ENCODE peak calls at places on chromosomes 12 and 14, in six cellular contexts. T is upper lobe of right lung, M is GM12878, O is IMR-90, C is BE2C, L is psoas muscle. B is an unnamed sample.

GRCh38 chr12:1443421-1444141 is 150.8 kb downstream of the FBXL14 start:
- DNase-seq in T (no peak), L (no peak), C (no peak), M (no peak), O (peak), B (no peak)

GRCh38 chr14:92502541-92503286 is 10.9 kb upstream of the RIN3 start:
- DNase-seq in L (no peak), O (no peak), C (no peak), M (no peak), T (no peak), B (no peak)

GRCh38 chr12:89413234-89413633 is 60.9 kb upstream of the DUSP6 start:
- DNase-seq in L (no peak), M (no peak), C (no peak), O (no peak), T (no peak), B (no peak)

GRCh38 chr14:36510078-36510799 is 9.8 kb downstream of the NKX2-1 start:
- DNase-seq in T (peak), M (no peak), C (no peak), L (no peak), O (no peak), B (no peak)

GRCh38 chr14:48504921-48505320 is 829.5 kb upstream of the MDGA2 start:
- DNase-seq in O (no peak), T (no peak), L (no peak), M (no peak), C (no peak), B (no peak)

GRCh38 chr12:7411343-7411742 is 32.6 kb downstream of the CD163L1 start:
- DNase-seq in L (no peak), O (no peak), T (no peak), C (no peak), M (no peak), B (no peak)

GRCh38 chr14:75609606-75610476 is 31.4 kb downstream of the FLVCR2 start:
- DNase-seq in T (no peak), M (no peak), L (no peak), C (no peak), O (no peak), B (no peak)

GRCh38 chr12:21566223-21566906 is 38.3 kb downstream of the GYS2 start:
- DNase-seq in C (no peak), L (no peak), M (no peak), O (no peak), T (no peak), B (no peak)

GRCh38 chr14:100609331-100609870 is 22.2 kb upstream of the BEGAIN start:
- DNase-seq in O (no peak), T (peak), L (no peak), C (no peak), M (no peak), B (no peak)

GRCh38 chr12:26630546-26631027 is 202.4 kb downstream of the ITPR2 start:
- DNase-seq in L (no peak), M (no peak), O (peak), T (no peak), C (no peak), B (no peak)

GRCh38 chr14:99524091-99524661 is 43.0 kb downstream of the CCNK start:
- DNase-seq in M (no peak), L (peak), O (no peak), T (no peak), C (no peak), B (no peak)

GRCh38 chr14:106141242-106142220 is 615.1 kb downstream of the TMEM121 start:
- DNase-seq in O (no peak), L (no peak), C (peak), M (no peak), T (no peak), B (no peak)

GRCh38 chr12:100738086-100738485 is 56.5 kb upstream of the ANO4 start:
- DNase-seq in O (no peak), C (no peak), M (no peak), T (no peak), L (no peak), B (no peak)

GRCh38 chr14:74519316-74520074 is 25.9 kb downstream of the ISCA2 start:
- DNase-seq in L (no peak), M (no peak), C (no peak), O (no peak), T (peak), B (no peak)

GRCh38 chr14:65107200-65107599 is 4.9 kb upstream of the MAX start:
- DNase-seq in L (no peak), C (no peak), M (no peak), O (no peak), T (no peak), B (no peak)

GRCh38 chr12:86770871-86771270 is 514.7 kb upstream of the MGAT4C start:
- DNase-seq in M (no peak), L (no peak), T (no peak), C (no peak), O (no peak), B (no peak)

GRCh38 chr12:104680070-104680469 is 223.3 kb downstream of the CHST11 start:
- DNase-seq in C (peak), O (peak), M (peak), T (no peak), L (no peak), B (no peak)
- TF ChIP-seq CTCF in C (peak), O (peak), M (peak), T (no peak), L (no peak), B (peak)

GRCh38 chr14:24427537-24428508 is 1.6 kb downstream of the CBLN3 start:
- DNase-seq in L (no peak), M (no peak), T (no peak), C (no peak), O (no peak), B (no peak)
- H3K4me3 ChIP-seq in L (no peak), M (no peak), T (no peak), C (no peak), O (no peak), B (no peak)

GRCh38 chr14:61568572-61569011 is 126.7 kb upstream of the HIF1A start:
- DNase-seq in T (peak), C (no peak), L (peak), O (no peak), M (peak), B (peak)
- TF ChIP-seq CTCF in T (no peak), C (no peak), L (no peak), O (no peak), M (no peak), B (peak)

GRCh38 chr12:65894127-65894526 is 69.8 kb downstream of the HMGA2 start:
- DNase-seq in T (no peak), M (no peak), L (no peak), C (no peak), O (peak), B (no peak)

GRCh38 chr12:65892905-65893304 is 68.6 kb downstream of the HMGA2 start:
- DNase-seq in T (no peak), C (no peak), O (peak), L (no peak), M (no peak), B (no peak)

GRCh38 chr12:65891987-65892481 is 67.8 kb downstream of the HMGA2 start:
- DNase-seq in L (peak), O (peak), M (no peak), T (peak), C (no peak), B (no peak)

GRCh38 chr12:65889144-65889880 is 65.0 kb downstream of the HMGA2 start:
- DNase-seq in T (no peak), L (no peak), C (no peak), M (no peak), O (no peak), B (no peak)

GRCh38 chr12:65891219-65891618 is 66.9 kb downstream of the HMGA2 start:
- DNase-seq in C (no peak), T (no peak), O (peak), M (no peak), L (no peak), B (no peak)
- H3K4me3 ChIP-seq in C (no peak), T (no peak), O (no peak), M (no peak), L (no peak), B (no peak)

GRCh38 chr12:45743247-45743646 is 13.7 kb downstream of the ARID2 start:
- DNase-seq in O (no peak), C (no peak), M (no peak), L (no peak), T (no peak), B (no peak)

GRCh38 chr12:45742590-45742989 is 13.1 kb downstream of the ARID2 start:
- DNase-seq in L (no peak), C (no peak), T (no peak), O (no peak), M (no peak), B (no peak)

DNA sequence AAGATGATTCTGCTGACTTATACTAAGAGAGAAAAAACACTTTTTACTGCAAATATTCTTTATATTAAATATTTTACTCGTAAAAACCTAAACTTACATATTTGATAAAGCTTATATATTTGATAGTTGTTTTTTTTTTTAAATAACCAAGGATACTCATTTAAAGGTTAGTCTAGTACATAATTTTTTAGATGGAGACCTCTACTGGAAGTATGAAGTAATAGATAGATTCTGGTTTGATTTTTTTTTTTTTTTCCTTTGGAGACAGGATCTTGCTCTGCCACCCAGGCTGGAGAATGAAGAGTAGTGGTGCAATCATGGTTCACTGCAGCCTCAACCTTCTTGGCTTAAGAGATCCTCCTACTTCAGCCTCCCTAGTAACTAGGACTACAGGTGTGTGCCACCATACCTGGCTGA is 16.4 kb downstream of the ARID2 start:
- DNase-seq in C (no peak), T (no peak), M (no peak), L (no peak), O (peak), B (no peak)
- TF ChIP-seq CTCF in C (peak), T (peak), M (no peak), L (peak), O (peak), B (no peak)

DNA sequence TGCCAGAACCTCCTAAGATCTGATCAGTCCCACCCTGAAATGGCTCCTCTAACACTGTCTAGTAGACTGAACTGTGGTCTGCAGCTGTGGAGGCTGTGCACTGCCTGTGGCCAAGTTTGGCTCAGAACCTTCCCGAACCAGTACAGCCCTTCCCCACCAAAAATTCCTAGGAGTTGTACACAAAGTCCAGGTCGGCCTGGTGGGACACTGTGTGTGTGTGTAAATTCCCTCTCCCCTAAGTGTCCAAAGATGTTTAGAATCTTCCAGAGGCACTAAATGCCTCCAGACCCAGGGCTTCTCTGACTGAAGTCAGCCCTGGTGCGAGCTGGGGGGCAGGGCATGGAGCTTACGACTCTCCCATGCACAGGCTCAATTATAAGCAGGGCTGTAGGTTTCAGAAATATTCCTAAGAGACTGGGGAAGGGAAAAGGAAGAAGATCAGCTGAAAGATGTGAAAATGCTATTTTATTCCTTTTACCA is 107.0 kb upstream of the ATF7IP start:
- DNase-seq in T (no peak), C (peak), L (peak), O (peak), M (no peak), B (no peak)
- H3K4me3 ChIP-seq in T (no peak), C (no peak), L (no peak), O (no peak), M (no peak), B (no peak)

GRCh38 chr14:22657861-22658260 is 13.7 kb upstream of the OR6J1 start:
- DNase-seq in C (no peak), L (no peak), O (peak), T (no peak), M (no peak), B (no peak)
- TF ChIP-seq CTCF in C (peak), L (peak), O (peak), T (peak), M (peak), B (peak)

GRCh38 chr12:29241821-29242591 is 92.9 kb downstream of the FAR2 start:
- DNase-seq in O (peak), C (peak), T (no peak), M (peak), L (no peak), B (peak)
- H3K4me3 ChIP-seq in O (no peak), C (no peak), T (no peak), M (no peak), L (no peak), B (no peak)

GRCh38 chr12:10873374-10873773 is 10.7 kb downstream of the PRH1 start:
- DNase-seq in O (peak), T (no peak), C (no peak), L (no peak), M (no peak), B (no peak)

DNA sequence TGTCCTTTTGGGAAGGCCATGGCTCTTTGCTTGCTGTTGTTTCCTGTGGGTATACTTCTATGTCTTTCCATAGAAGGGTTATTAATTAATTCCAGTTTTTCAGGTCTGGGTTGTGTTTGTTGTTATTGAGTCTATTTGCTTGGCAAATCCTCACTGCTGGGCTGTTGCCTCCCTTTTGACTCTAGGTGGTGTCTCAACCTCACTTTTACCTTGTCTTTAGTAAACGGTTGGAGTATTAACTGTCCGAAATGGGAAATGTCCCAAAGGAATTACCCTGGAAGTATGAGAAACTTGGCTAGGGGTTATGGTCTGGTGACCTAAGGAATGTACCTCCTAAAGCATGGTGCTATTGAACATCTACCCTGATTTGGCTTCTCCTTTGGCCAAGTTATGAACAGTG is 16.7 kb downstream of the PRH1 start:
- DNase-seq in L (no peak), T (no peak), M (no peak), O (no peak), C (no peak), B (no peak)
- TF ChIP-seq CTCF in L (no peak), T (no peak), M (no peak), O (no peak), C (peak), B (no peak)

GRCh38 chr14:68593806-68594536 is 198.9 kb downstream of the ZFP36L1 start:
- DNase-seq in T (peak), O (peak), M (no peak), C (no peak), L (no peak), B (no peak)
- H3K4me3 ChIP-seq in T (no peak), O (no peak), M (no peak), C (no peak), L (no peak), B (no peak)

B was measured in GM12864.